ENCODE peak calls at places on chromosome 17, in six cellular contexts. B is effector memory CD4-positive, alpha-beta T cell; H is mucosa of descending colon; F is CD8-positive, alpha-beta memory T cell; T is adrenal gland; X is uterus. J is an unnamed sample. For H3K36me3, the result is how much of the 10 kb centered on the place peaks cover.

GRCh38 chr17:39563476-39563875 is 44.2 kb downstream of the NEUROD2 start:
- DNase-seq in T (peak), F (no peak), B (no peak), X (no peak), H (no peak), J (no peak)

GRCh38 chr17:13088666-13089065 is 70.8 kb upstream of the ELAC2 start:
- DNase-seq in F (no peak), X (no peak), B (no peak), T (no peak), H (no peak), J (no peak)

GRCh38 chr17:1765576-1765975 is 3.7 kb downstream of the SERPINF1 start:
- DNase-seq in H (no peak), B (no peak), X (no peak), T (no peak), F (no peak), J (no peak)

GRCh38 chr17:3602499-3602898 is 6.7 kb downstream of the TRPV1 start:
- DNase-seq in B (no peak), H (no peak), T (peak), X (no peak), F (no peak), J (peak)

GRCh38 chr17:67619555-67619954 is 98.2 kb upstream of the NOL11 start:
- DNase-seq in X (no peak), H (no peak), T (no peak), B (no peak), F (no peak), J (no peak)

GRCh38 chr17:64683791-64684190 is 21.7 kb upstream of the SMURF2 start:
- DNase-seq in H (no peak), X (no peak), F (no peak), B (no peak), T (no peak), J (no peak)

GRCh38 chr17:34171245-34171818 is 83.8 kb upstream of the CCL2 start:
- DNase-seq in X (peak), F (peak), H (no peak), B (no peak), T (peak), J (peak)

GRCh38 chr17:73874008-73874407 is 229.8 kb upstream of the SDK2 start:
- DNase-seq in B (no peak), T (no peak), F (no peak), H (no peak), X (no peak), J (no peak)

GRCh38 chr17:6177941-6178694 is 107.9 kb downstream of the WSCD1 start:
- DNase-seq in F (no peak), H (no peak), T (no peak), X (no peak), B (no peak), J (no peak)

GRCh38 chr17:6257339-6257738 is 177.6 kb downstream of the AIPL1 start:
- DNase-seq in X (no peak), H (no peak), B (no peak), F (no peak), T (no peak), J (no peak)

GRCh38 chr17:1111599-1112443 is 68.0 kb downstream of the ABR start:
- DNase-seq in X (no peak), H (peak), B (no peak), F (no peak), T (peak), J (peak)

GRCh38 chr17:15454328-15454727 is 13.1 kb downstream of the CDRT4 start:
- DNase-seq in T (no peak), H (no peak), F (no peak), X (no peak), B (no peak), J (no peak)

GRCh38 chr17:69898606-69899005 is 176.4 kb upstream of the KCNJ16 start:
- DNase-seq in X (no peak), F (no peak), B (no peak), H (no peak), T (no peak), J (no peak)

GRCh38 chr17:45146616-45147101 is 1.6 kb upstream of the HEXIM1 start:
- DNase-seq in X (no peak), B (no peak), H (peak), T (peak), F (no peak), J (no peak)

GRCh38 chr17:41013606-41014005 is 4.7 kb upstream of the KRTAP3-1 start:
- DNase-seq in B (no peak), H (no peak), T (no peak), F (no peak), X (no peak), J (no peak)

GRCh38 chr17:16255481-16255901 is 38.5 kb downstream of the PIGL start:
- DNase-seq in F (no peak), H (no peak), T (peak), B (no peak), X (peak), J (peak)

GRCh38 chr17:14775761-14776492 is 475.0 kb downstream of the HS3ST3B1 start:
- DNase-seq in T (no peak), X (no peak), F (no peak), H (no peak), B (no peak), J (no peak)

GRCh38 chr17:63039899-63040602 is 74.0 kb downstream of the TANC2 start:
- DNase-seq in X (no peak), F (no peak), T (no peak), H (no peak), B (no peak), J (peak)

GRCh38 chr17:81481815-81482505 is 30.6 kb downstream of the ACTG1 start:
- DNase-seq in X (no peak), T (no peak), F (peak), B (no peak), H (no peak), J (no peak)
- H3K4me3 ChIP-seq in X (peak), T (no peak), F (peak), B (peak), H (no peak), J (no peak)

GRCh38 chr17:28888832-28889231 is 8.7 kb downstream of the FLOT2 start:
- DNase-seq in F (no peak), B (no peak), H (peak), X (no peak), T (no peak), J (no peak)
- H3K36me3 ChIP-seq in F (under half), B (under half), H (under half), X (under half), T (under half), J (under half)

GRCh38 chr17:17669081-17669850 is 12.0 kb upstream of the RAI1 start:
- DNase-seq in X (no peak), F (no peak), T (no peak), B (no peak), H (no peak), J (peak)
- H3K4me3 ChIP-seq in X (no peak), F (no peak), T (no peak), B (no peak), H (no peak), J (no peak)

GRCh38 chr17:77210331-77210730 is 69.6 kb downstream of the SEC14L1 start:
- DNase-seq in B (no peak), H (peak), T (no peak), X (no peak), F (no peak), J (no peak)
- H3K36me3 ChIP-seq in B (half or more), H (under half), T (under half), X (under half), F (half or more), J (half or more)

DNA sequence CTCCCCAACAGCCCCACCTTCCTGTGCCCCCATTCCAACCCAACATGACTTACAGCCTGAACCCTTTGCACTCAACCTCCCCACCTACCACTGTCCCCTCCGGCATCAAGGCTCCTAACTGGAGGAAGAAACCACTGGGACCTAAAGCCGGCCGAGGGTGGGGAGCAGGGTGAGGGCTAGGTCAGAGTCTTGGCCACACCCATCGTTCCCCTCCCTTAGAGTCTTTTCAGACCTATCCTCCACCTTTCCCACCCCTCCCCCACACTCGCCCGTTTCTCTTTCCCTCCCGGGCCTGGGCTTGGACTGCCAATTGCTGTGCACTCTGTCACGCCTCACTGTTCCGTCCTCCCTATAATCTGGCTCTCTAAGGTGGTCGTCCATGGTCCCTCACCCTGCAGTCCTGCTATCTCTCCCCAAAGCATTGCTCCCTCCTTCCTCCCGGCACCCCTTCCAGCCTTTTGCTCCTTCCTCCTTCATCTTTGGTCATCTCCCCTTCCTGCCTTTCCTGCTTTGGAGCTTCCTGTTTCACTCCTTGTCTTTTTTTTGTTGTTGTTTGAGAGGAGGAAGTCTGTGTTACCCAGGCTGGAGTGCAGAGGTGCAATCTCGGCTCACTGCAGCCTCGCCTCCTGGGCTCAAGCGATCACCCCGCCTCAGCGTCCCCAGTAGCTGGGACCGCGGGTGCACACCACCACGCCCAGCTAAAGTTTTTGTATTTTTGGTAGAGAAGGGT is 958 bp upstream of the CLDN7 start:
- DNase-seq in T (no peak), H (peak), F (no peak), X (no peak), B (no peak), J (peak)
- H3K4me3 ChIP-seq in T (no peak), H (peak), F (peak), X (no peak), B (peak), J (no peak)

GRCh38 chr17:76679242-76679641 is 31.5 kb downstream of the MXRA7 start:
- DNase-seq in F (no peak), H (no peak), X (no peak), T (no peak), B (no peak), J (no peak)
- H3K36me3 ChIP-seq in F (under half), H (under half), X (under half), T (under half), B (under half), J (under half)

GRCh38 chr17:81277938-81278693 is 17.0 kb downstream of the SLC38A10 start:
- DNase-seq in X (peak), F (no peak), T (no peak), H (no peak), B (no peak), J (no peak)
- H3K4me3 ChIP-seq in X (peak), F (no peak), T (no peak), H (no peak), B (no peak), J (no peak)